ENCODE peak calls at places on chromosomes 2 and 18, in six cellular contexts. One of them, this sample, is unnamed.

GRCh38 chr2:14626873-14627272 is 5.6 kb upstream of the LRATD1 start:
- DNase-seq in BJ: no peak
- DNase-seq in left lung: no peak
- DNase-seq in fibroblast of mammary gland: no peak
- DNase-seq in cardiac muscle cell: no peak
- DNase-seq in brain microvascular endothelial cell: no peak
- DNase-seq in this sample: no peak

GRCh38 chr2:218284106-218284811 is 8.0 kb downstream of the TMBIM1 start:
- DNase-seq in fibroblast of mammary gland: peak
- DNase-seq in brain microvascular endothelial cell: peak
- DNase-seq in left lung: peak
- DNase-seq in BJ: no peak
- DNase-seq in cardiac muscle cell: no peak
- DNase-seq in this sample: peak

GRCh38 chr2:1863861-1864260 is 119.5 kb upstream of the PXDN start:
- DNase-seq in brain microvascular endothelial cell: no peak
- DNase-seq in BJ: no peak
- DNase-seq in fibroblast of mammary gland: no peak
- DNase-seq in cardiac muscle cell: no peak
- DNase-seq in left lung: no peak
- DNase-seq in this sample: no peak

GRCh38 chr18:21489919-21490495 is 110.5 kb downstream of the ESCO1 start:
- DNase-seq in brain microvascular endothelial cell: no peak
- DNase-seq in BJ: no peak
- DNase-seq in cardiac muscle cell: no peak
- DNase-seq in fibroblast of mammary gland: no peak
- DNase-seq in left lung: no peak
- DNase-seq in this sample: no peak

GRCh38 chr18:26181343-26181826 is 44.9 kb upstream of the TAF4B start:
- DNase-seq in left lung: peak
- DNase-seq in brain microvascular endothelial cell: no peak
- DNase-seq in fibroblast of mammary gland: no peak
- DNase-seq in BJ: no peak
- DNase-seq in cardiac muscle cell: no peak
- DNase-seq in this sample: no peak

GRCh38 chr18:48790869-48791635 is 159.7 kb downstream of the SMAD7 start:
- DNase-seq in fibroblast of mammary gland: no peak
- DNase-seq in BJ: no peak
- DNase-seq in brain microvascular endothelial cell: no peak
- DNase-seq in left lung: peak
- DNase-seq in cardiac muscle cell: no peak
- DNase-seq in this sample: no peak

GRCh38 chr18:48228301-48228715 is 180.9 kb downstream of the ZBTB7C start:
- DNase-seq in fibroblast of mammary gland: peak
- DNase-seq in brain microvascular endothelial cell: no peak
- DNase-seq in cardiac muscle cell: no peak
- DNase-seq in left lung: no peak
- DNase-seq in BJ: no peak
- DNase-seq in this sample: no peak

GRCh38 chr2:129281761-129282160 is 697.7 kb upstream of the RAB6C start:
- DNase-seq in brain microvascular endothelial cell: no peak
- DNase-seq in fibroblast of mammary gland: no peak
- DNase-seq in left lung: no peak
- DNase-seq in cardiac muscle cell: peak
- DNase-seq in BJ: no peak
- DNase-seq in this sample: no peak

GRCh38 chr2:200471324-200471848 is 38.5 kb downstream of the KCTD18 start:
- DNase-seq in BJ: no peak
- DNase-seq in left lung: no peak
- DNase-seq in brain microvascular endothelial cell: no peak
- DNase-seq in cardiac muscle cell: peak
- DNase-seq in fibroblast of mammary gland: peak
- DNase-seq in this sample: no peak

GRCh38 chr2:233501198-233502076 is 65.1 kb downstream of the USP40 start:
- DNase-seq in left lung: no peak
- DNase-seq in cardiac muscle cell: no peak
- DNase-seq in fibroblast of mammary gland: peak
- DNase-seq in BJ: no peak
- DNase-seq in brain microvascular endothelial cell: peak
- DNase-seq in this sample: peak

GRCh38 chr18:11500153-11501122 is 109.0 kb upstream of the SLC35G4 start:
- DNase-seq in BJ: peak
- DNase-seq in left lung: peak
- DNase-seq in cardiac muscle cell: no peak
- DNase-seq in fibroblast of mammary gland: peak
- DNase-seq in brain microvascular endothelial cell: peak
- DNase-seq in this sample: peak

GRCh38 chr2:105369777-105370690 is 28.8 kb downstream of the FHL2 start:
- DNase-seq in cardiac muscle cell: peak
- DNase-seq in left lung: peak
- DNase-seq in brain microvascular endothelial cell: peak
- DNase-seq in fibroblast of mammary gland: peak
- DNase-seq in BJ: no peak
- DNase-seq in this sample: peak

GRCh38 chr2:100639588-100640195 is 76.9 kb downstream of the PDCL3 start:
- DNase-seq in cardiac muscle cell: no peak
- DNase-seq in left lung: no peak
- DNase-seq in fibroblast of mammary gland: no peak
- DNase-seq in brain microvascular endothelial cell: no peak
- DNase-seq in BJ: no peak
- DNase-seq in this sample: no peak

GRCh38 chr2:3214065-3214464 is 163.6 kb downstream of the EIPR1 start:
- DNase-seq in brain microvascular endothelial cell: no peak
- DNase-seq in cardiac muscle cell: no peak
- DNase-seq in fibroblast of mammary gland: no peak
- DNase-seq in BJ: no peak
- DNase-seq in left lung: no peak
- DNase-seq in this sample: no peak

GRCh38 chr18:43271593-43272432 is 5.5 kb downstream of the SYT4 start:
- DNase-seq in BJ: peak
- DNase-seq in fibroblast of mammary gland: peak
- DNase-seq in brain microvascular endothelial cell: peak
- DNase-seq in left lung: no peak
- DNase-seq in cardiac muscle cell: peak
- DNase-seq in this sample: peak

GRCh38 chr2:234730066-234730640 is 221.7 kb upstream of the SH3BP4 start:
- DNase-seq in brain microvascular endothelial cell: no peak
- DNase-seq in fibroblast of mammary gland: no peak
- DNase-seq in cardiac muscle cell: no peak
- DNase-seq in BJ: no peak
- DNase-seq in left lung: no peak
- DNase-seq in this sample: no peak

GRCh38 chr18:21910906-21911305 is 170.3 kb downstream of the MIB1 start:
- DNase-seq in fibroblast of mammary gland: no peak
- DNase-seq in left lung: no peak
- DNase-seq in cardiac muscle cell: no peak
- DNase-seq in BJ: no peak
- DNase-seq in brain microvascular endothelial cell: no peak
- DNase-seq in this sample: no peak

GRCh38 chr2:229230215-229230614 is 40.9 kb downstream of the PID1 start:
- DNase-seq in BJ: no peak
- DNase-seq in cardiac muscle cell: no peak
- DNase-seq in brain microvascular endothelial cell: no peak
- DNase-seq in fibroblast of mammary gland: no peak
- DNase-seq in left lung: no peak
- DNase-seq in this sample: no peak

GRCh38 chr18:63254716-63255399 is 64.7 kb downstream of the BCL2 start:
- DNase-seq in left lung: no peak
- DNase-seq in BJ: no peak
- DNase-seq in fibroblast of mammary gland: no peak
- DNase-seq in brain microvascular endothelial cell: no peak
- DNase-seq in cardiac muscle cell: no peak
- DNase-seq in this sample: no peak

GRCh38 chr2:217652761-217653160 is 350.0 kb downstream of the TNS1 start:
- DNase-seq in BJ: peak
- DNase-seq in fibroblast of mammary gland: no peak
- DNase-seq in cardiac muscle cell: no peak
- DNase-seq in left lung: no peak
- DNase-seq in brain microvascular endothelial cell: no peak
- DNase-seq in this sample: no peak

GRCh38 chr2:121376851-121377250 is 91.8 kb upstream of the TFCP2L1 start:
- DNase-seq in cardiac muscle cell: no peak
- DNase-seq in brain microvascular endothelial cell: peak
- DNase-seq in BJ: no peak
- DNase-seq in left lung: no peak
- DNase-seq in fibroblast of mammary gland: peak
- DNase-seq in this sample: no peak

GRCh38 chr2:148273158-148273691 is 252.3 kb downstream of the MBD5 start:
- DNase-seq in brain microvascular endothelial cell: no peak
- DNase-seq in cardiac muscle cell: no peak
- DNase-seq in BJ: no peak
- DNase-seq in fibroblast of mammary gland: no peak
- DNase-seq in left lung: no peak
- DNase-seq in this sample: peak

GRCh38 chr2:33240178-33240577 is 236.3 kb upstream of the RASGRP3 start:
- DNase-seq in fibroblast of mammary gland: peak
- DNase-seq in left lung: no peak
- DNase-seq in BJ: no peak
- DNase-seq in cardiac muscle cell: no peak
- DNase-seq in brain microvascular endothelial cell: peak
- DNase-seq in this sample: peak

GRCh38 chr2:204341887-204342276 is 203.4 kb upstream of the PARD3B start:
- DNase-seq in left lung: no peak
- DNase-seq in brain microvascular endothelial cell: no peak
- DNase-seq in cardiac muscle cell: no peak
- DNase-seq in BJ: no peak
- DNase-seq in fibroblast of mammary gland: no peak
- DNase-seq in this sample: no peak

GRCh38 chr2:204337638-204338037 is 207.6 kb upstream of the PARD3B start:
- DNase-seq in BJ: no peak
- DNase-seq in brain microvascular endothelial cell: no peak
- DNase-seq in left lung: no peak
- DNase-seq in cardiac muscle cell: no peak
- DNase-seq in fibroblast of mammary gland: no peak
- DNase-seq in this sample: no peak

GRCh38 chr2:204339212-204339715 is 206.0 kb upstream of the PARD3B start:
- DNase-seq in fibroblast of mammary gland: no peak
- DNase-seq in brain microvascular endothelial cell: no peak
- DNase-seq in cardiac muscle cell: no peak
- DNase-seq in BJ: no peak
- DNase-seq in left lung: no peak
- DNase-seq in this sample: no peak

GRCh38 chr2:204343685-204344084 is 201.6 kb upstream of the PARD3B start:
- DNase-seq in fibroblast of mammary gland: no peak
- DNase-seq in cardiac muscle cell: no peak
- DNase-seq in left lung: no peak
- DNase-seq in BJ: no peak
- DNase-seq in brain microvascular endothelial cell: no peak
- DNase-seq in this sample: no peak

GRCh38 chr2:204340511-204340910 is 204.8 kb upstream of the PARD3B start:
- DNase-seq in cardiac muscle cell: no peak
- DNase-seq in left lung: no peak
- DNase-seq in brain microvascular endothelial cell: no peak
- DNase-seq in BJ: no peak
- DNase-seq in fibroblast of mammary gland: no peak
- DNase-seq in this sample: no peak
- H3K4me3 ChIP-seq in cardiac muscle cell: no peak
- H3K4me3 ChIP-seq in left lung: no peak
- H3K4me3 ChIP-seq in brain microvascular endothelial cell: no peak
- H3K4me3 ChIP-seq in BJ: no peak
- H3K4me3 ChIP-seq in fibroblast of mammary gland: no peak
- H3K4me3 ChIP-seq in this sample: no peak

GRCh38 chr2:118088051-118089014 is at the start of gene INSIG2:
- DNase-seq in brain microvascular endothelial cell: peak
- DNase-seq in cardiac muscle cell: peak
- DNase-seq in fibroblast of mammary gland: peak
- DNase-seq in BJ: peak
- DNase-seq in left lung: peak
- DNase-seq in this sample: peak
- TF ChIP-seq CTCF in brain microvascular endothelial cell: peak
- TF ChIP-seq CTCF in cardiac muscle cell: no peak
- TF ChIP-seq CTCF in fibroblast of mammary gland: no peak
- TF ChIP-seq CTCF in BJ: no peak
- TF ChIP-seq CTCF in left lung: no peak
- TF ChIP-seq CTCF in this sample: no peak

GRCh38 chr2:227799202-227799601 is 14.4 kb upstream of the CCL20 start:
- DNase-seq in brain microvascular endothelial cell: no peak
- DNase-seq in cardiac muscle cell: no peak
- DNase-seq in BJ: no peak
- DNase-seq in left lung: no peak
- DNase-seq in fibroblast of mammary gland: no peak
- DNase-seq in this sample: no peak

GRCh38 chr2:227793148-227793722 is 20.4 kb upstream of the CCL20 start:
- DNase-seq in fibroblast of mammary gland: no peak
- DNase-seq in cardiac muscle cell: no peak
- DNase-seq in BJ: no peak
- DNase-seq in brain microvascular endothelial cell: no peak
- DNase-seq in left lung: no peak
- DNase-seq in this sample: no peak

GRCh38 chr2:227796044-227796780 is 17.4 kb upstream of the CCL20 start:
- DNase-seq in fibroblast of mammary gland: no peak
- DNase-seq in brain microvascular endothelial cell: no peak
- DNase-seq in BJ: no peak
- DNase-seq in cardiac muscle cell: no peak
- DNase-seq in left lung: no peak
- DNase-seq in this sample: no peak
- H3K4me3 ChIP-seq in fibroblast of mammary gland: no peak
- H3K4me3 ChIP-seq in brain microvascular endothelial cell: no peak
- H3K4me3 ChIP-seq in BJ: no peak
- H3K4me3 ChIP-seq in cardiac muscle cell: no peak
- H3K4me3 ChIP-seq in left lung: no peak
- H3K4me3 ChIP-seq in this sample: no peak

DNA sequence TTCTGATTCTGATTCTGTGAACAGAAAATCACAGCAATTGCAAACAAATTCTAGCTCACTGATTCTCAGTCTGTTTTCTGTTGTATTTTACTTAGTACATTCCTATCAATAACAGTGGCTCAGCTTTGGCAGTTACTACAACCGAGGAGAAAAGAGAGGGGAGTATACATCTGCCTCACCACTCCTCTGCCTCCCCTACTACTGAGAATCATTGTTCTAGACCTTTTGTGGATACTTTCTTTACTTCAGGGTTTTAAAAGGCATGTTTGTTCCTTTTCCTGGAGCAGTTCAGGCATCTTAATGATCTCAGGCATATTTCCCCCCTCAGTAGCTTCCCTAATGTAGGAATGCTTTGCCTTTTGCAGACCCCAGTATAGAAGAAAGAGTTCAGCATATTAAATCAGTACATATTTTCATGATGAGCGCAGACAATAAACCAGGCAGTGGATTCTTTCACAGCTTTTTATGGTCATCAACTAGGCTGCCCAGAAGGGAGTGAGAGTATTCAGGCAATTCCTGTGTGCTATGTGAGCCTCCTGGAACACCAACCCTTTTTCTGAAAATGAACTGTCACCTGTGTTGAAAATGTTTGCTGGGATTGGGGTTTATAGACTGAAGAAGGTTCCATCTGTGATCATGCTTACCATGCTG is 10.3 kb downstream of the STAMBP start:
- DNase-seq in cardiac muscle cell: no peak
- DNase-seq in BJ: no peak
- DNase-seq in brain microvascular endothelial cell: no peak
- DNase-seq in fibroblast of mammary gland: no peak
- DNase-seq in left lung: no peak
- DNase-seq in this sample: peak
- TF ChIP-seq CTCF in cardiac muscle cell: no peak
- TF ChIP-seq CTCF in BJ: no peak
- TF ChIP-seq CTCF in brain microvascular endothelial cell: no peak
- TF ChIP-seq CTCF in fibroblast of mammary gland: no peak
- TF ChIP-seq CTCF in left lung: no peak
- TF ChIP-seq CTCF in this sample: no peak